ENCODE peak calls at places on chromosomes 12 and 14, in six cellular contexts. S is CD8-positive, alpha-beta T cell; Q is neural progenitor cell; B is Calu3; N is GM20000; Y is astrocyte. I is an unnamed sample.

GRCh38 chr14:32629146-32629545 is 300.0 kb downstream of the AKAP6 start:
- DNase-seq in S (no peak), Q (no peak), B (no peak), N (no peak), Y (no peak), I (no peak)

GRCh38 chr14:75793806-75794205 is 132.8 kb downstream of the TTLL5 start:
- DNase-seq in S (no peak), Q (no peak), B (no peak), N (no peak), Y (no peak), I (peak; percentile 10)

GRCh38 chr12:49667319-49668090 is 39.7 kb downstream of the FMNL3 start:
- DNase-seq in S (no peak), Q (no peak), B (no peak), N (no peak), Y (peak; percentile 55), I (no peak)

GRCh38 chr12:63021126-63021525 is 86.2 kb upstream of the PPM1H start:
- DNase-seq in S (no peak), Q (no peak), B (no peak), N (no peak), Y (no peak), I (no peak)

GRCh38 chr12:26226119-26226518 is 30.7 kb downstream of the SSPN start:
- DNase-seq in S (no peak), Q (peak; percentile 6), B (no peak), N (no peak), Y (no peak), I (no peak)

GRCh38 chr12:104643921-104644669 is 187.3 kb downstream of the CHST11 start:
- DNase-seq in S (no peak), Q (no peak), B (peak; percentile 42), N (peak; percentile 26), Y (no peak), I (no peak)

GRCh38 chr12:93448796-93449195 is 7.0 kb upstream of the UBE2N start:
- DNase-seq in S (no peak), Q (no peak), B (no peak), N (no peak), Y (no peak), I (no peak)

GRCh38 chr12:69388371-69388770 is 28.8 kb downstream of the YEATS4 start:
- DNase-seq in S (no peak), Q (no peak), B (no peak), N (no peak), Y (peak; percentile 63), I (peak; percentile 53)

GRCh38 chr12:69502342-69503081 is 32.3 kb downstream of the FRS2 start:
- DNase-seq in S (no peak), Q (no peak), B (no peak), N (no peak), Y (peak; percentile 88), I (no peak)

GRCh38 chr14:51441001-51441400 is 201.0 kb downstream of the TMX1 start:
- DNase-seq in S (no peak), Q (no peak), B (no peak), N (no peak), Y (no peak), I (no peak)

GRCh38 chr12:113960030-113960429 is 6.1 kb downstream of the RBM19 start:
- DNase-seq in S (no peak), Q (no peak), B (no peak), N (no peak), Y (no peak), I (no peak)

GRCh38 chr12:5070090-5070489 is 26.4 kb downstream of the KCNA5 start:
- DNase-seq in S (no peak), Q (no peak), B (no peak), N (no peak), Y (no peak), I (no peak)

GRCh38 chr12:5071496-5071895 is 27.8 kb downstream of the KCNA5 start:
- DNase-seq in S (no peak), Q (no peak), B (no peak), N (no peak), Y (no peak), I (no peak)

GRCh38 chr12:5073054-5073453 is 29.4 kb downstream of the KCNA5 start:
- DNase-seq in S (no peak), Q (no peak), B (no peak), N (no peak), Y (no peak), I (no peak)

GRCh38 chr12:5073838-5074237 is 30.2 kb downstream of the KCNA5 start:
- DNase-seq in S (no peak), Q (peak; percentile 57), B (no peak), N (no peak), Y (no peak), I (no peak)

DNA sequence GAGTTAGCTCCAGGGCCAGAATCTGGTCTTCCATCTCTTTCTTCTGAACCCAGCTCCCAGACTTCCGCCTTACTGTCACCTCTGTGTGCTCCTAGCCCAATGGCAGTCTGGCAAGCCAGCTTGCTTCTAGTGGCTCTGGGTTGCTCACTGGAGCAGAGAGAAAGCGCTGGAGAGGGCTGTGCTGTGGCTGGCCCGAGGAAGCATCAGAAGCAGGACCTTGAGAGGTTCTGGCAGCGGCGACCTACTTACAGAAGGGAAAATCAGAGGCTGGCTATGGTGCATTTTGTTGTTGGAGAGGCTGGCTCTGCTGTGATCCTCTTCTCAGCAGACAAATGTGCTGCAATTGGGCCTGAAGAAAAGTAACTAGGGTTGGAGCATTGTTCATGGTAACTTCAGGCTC is 28.6 kb downstream of the KCNA5 start:
- DNase-seq in S (no peak), Q (no peak), B (no peak), N (no peak), Y (no peak), I (no peak)
- TF ChIP-seq CTCF in S (no peak), Q (no peak), B (no peak), N (no peak), Y (no peak), I (no peak)

GRCh38 chr14:100271247-100271939 is 32.4 kb downstream of the YY1 start:
- DNase-seq in S (peak; percentile 35), Q (no peak), B (peak; percentile 56), N (no peak), Y (no peak), I (no peak)
- TF ChIP-seq CTCF in S (peak; percentile 50), Q (peak; percentile 48), B (peak; percentile 12), N (no peak), Y (peak; percentile 20), I (peak; percentile 30)

DNA sequence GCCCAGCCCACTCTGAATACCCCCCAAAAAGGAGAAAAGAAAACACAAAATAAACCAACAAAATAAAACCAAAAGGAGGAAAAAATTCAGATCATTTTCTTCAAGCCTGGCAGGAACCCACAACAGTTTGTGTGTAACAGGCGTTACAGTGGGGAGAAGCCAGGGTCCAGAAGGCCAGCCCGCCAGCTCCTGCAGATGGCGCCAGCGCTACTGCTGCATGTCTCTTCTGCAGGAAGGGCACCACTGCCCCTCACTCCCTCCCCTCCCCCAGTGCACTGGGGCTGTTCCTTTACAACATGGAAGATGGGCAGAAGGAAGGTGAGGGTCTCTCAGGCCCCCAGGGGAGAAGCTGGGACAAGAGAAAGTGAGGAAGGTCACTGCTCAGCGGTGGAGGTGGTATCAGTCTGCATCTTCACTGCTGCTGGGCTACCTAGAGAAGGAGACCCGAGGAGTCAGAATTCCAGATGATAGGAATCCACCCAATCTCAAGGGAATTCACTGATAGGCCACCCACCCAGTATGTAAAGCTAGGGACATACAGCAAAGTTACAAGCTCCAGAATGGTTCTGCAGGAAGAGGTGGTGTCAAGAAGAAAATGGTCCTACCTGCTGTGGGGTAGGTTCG is 2.3 kb upstream of the NOP2 start:
- DNase-seq in S (peak; percentile 40), Q (peak; percentile 76), B (peak; percentile 53), N (peak; percentile 53), Y (no peak), I (no peak)
- TF ChIP-seq CTCF in S (peak; percentile 25), Q (peak; percentile 71), B (peak; percentile 57), N (peak; percentile 73), Y (peak; percentile 27), I (peak; percentile 59)

DNA sequence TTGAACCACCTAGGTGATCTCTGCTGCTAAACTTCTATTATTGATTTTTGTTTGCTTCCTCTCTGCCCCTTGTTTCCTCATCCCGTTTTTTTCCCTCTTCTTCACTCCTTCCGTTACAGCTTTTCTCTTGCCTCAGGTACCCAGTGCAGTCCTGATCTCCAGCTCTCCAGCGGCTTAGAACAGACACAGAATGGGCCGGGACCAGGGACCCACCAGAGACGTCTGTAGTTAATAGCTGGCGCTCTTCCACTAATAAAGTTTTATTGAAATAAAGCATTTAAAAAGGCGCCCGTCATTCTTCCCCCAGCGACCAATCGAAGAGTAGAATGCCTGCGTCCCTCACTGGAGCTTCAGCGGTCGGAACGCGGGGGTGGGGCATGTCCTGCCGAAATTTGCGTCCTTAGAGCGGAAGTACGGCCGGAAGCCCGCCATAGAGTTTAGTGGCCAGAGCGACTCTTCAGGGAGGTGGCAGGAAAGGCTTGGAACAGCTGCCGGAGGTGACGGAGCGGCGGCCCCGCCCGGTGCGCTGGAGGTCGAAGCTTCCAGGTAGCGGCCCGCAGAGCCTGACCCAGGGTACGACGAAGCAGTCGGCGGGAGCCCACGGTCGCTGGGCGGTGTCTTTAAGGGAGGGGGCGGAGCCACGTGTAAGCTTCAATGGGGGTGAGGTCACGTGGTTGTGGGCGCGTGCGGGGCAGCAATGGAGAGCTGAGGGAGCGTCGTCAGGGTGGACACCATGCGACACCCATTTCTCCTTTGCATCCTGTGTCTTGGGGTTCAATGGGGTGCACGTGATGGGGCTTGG is at the start of gene COPS7A:
- DNase-seq in S (peak; percentile 97), Q (peak; percentile 98), B (peak; percentile 97), N (peak; percentile 95), Y (peak; percentile 97), I (peak; percentile 89)
- TF ChIP-seq CTCF in S (peak; percentile 28), Q (no peak), B (no peak), N (no peak), Y (no peak), I (no peak)

GRCh38 chr14:59484611-59485174 is 376 bp downstream of the JKAMP start:
- DNase-seq in S (no peak), Q (no peak), B (no peak), N (no peak), Y (peak; percentile 32), I (no peak)

GRCh38 chr14:59482471-59483331 is 1.5 kb downstream of the L3HYPDH start:
- DNase-seq in S (no peak), Q (no peak), B (peak; percentile 37), N (no peak), Y (peak; percentile 93), I (peak; percentile 82)

GRCh38 chr14:59483360-59483759 is 848 bp downstream of the L3HYPDH start:
- DNase-seq in S (no peak), Q (no peak), B (no peak), N (no peak), Y (peak; percentile 88), I (no peak)

GRCh38 chr14:59482120-59482434 is 2.1 kb downstream of the L3HYPDH start:
- DNase-seq in S (no peak), Q (no peak), B (no peak), N (no peak), Y (no peak), I (no peak)

DNA sequence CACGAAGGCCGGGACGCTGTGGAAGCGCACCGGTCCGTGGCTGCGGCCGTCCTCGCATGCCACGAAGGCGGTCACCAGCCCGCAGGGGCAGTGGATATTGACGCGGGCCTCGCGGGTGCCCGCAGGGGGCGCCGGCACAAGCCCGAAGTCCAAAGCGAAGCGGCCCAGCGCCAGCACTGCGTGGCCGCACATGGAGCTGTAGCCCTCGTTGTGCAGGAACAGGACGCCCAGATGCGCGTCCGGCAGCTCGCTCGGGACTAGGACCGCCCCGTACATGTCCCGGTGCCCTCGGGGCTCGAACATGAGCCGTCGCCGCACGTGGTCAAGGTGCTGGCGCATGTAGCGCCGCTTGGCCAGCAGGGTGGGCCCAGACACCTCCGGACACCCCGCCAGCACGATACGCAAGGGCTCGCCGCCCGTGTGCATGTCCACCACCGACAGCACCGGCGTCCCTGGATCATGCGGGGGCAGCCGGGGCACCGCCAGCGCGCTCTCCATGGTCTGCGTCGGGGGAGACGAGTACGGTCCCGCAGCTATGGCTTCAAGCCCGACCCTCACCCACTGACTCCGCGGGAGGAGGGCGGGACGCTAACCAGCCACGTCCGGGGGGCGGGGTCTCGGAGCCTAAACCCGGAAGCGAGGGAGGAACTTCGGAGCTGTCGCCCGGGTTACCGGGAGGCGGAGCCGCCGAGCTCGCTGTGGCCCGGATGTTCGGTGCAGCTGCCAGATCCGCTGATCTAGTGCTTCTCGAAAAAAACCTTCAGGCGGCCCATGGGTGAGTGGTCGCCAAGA is at the start of the genes JKAMP and L3HYPDH:
- DNase-seq in S (peak; percentile 97), Q (peak; percentile 99), B (peak; percentile 98), N (peak; percentile 96), Y (peak; percentile 87), I (peak; percentile 73)
- TF ChIP-seq CTCF in S (peak; percentile 47), Q (peak; percentile 66), B (peak; percentile 57), N (peak; percentile 61), Y (peak; percentile 24), I (peak; percentile 59)